ENCODE peak calls at places on chromosomes 11 and 22, in seven cellular contexts. V is heart right ventricle, Z is hepatocyte, K is H1, A is thoracic aorta, F is neural progenitor cell, G is mucosa of descending colon. U is an unnamed sample.

GRCh38 chr11:33869511-33870422 is 22.1 kb downstream of the LMO2 start:
- DNase-seq in Z (peak; percentile 52), G (peak; percentile 35), V (peak; percentile 63), A (no peak), K (peak; percentile 73), F (peak; percentile 84), U (peak; percentile 72)

GRCh38 chr11:15157181-15157580 is 42.5 kb downstream of the INSC start:
- DNase-seq in K (no peak), Z (no peak), G (no peak), V (no peak), A (no peak), F (no peak), U (no peak)

GRCh38 chr22:38172489-38173155 is 9.0 kb downstream of the PLA2G6 start:
- DNase-seq in F (no peak), Z (no peak), V (peak; percentile 73), G (peak; percentile 68), A (no peak), K (no peak), U (peak; percentile 79)

GRCh38 chr22:46075764-46076531 is 74.4 kb upstream of the PPARA start:
- DNase-seq in Z (no peak), A (no peak), V (peak; percentile 21), G (no peak), K (no peak), F (no peak), U (peak; percentile 46)

GRCh38 chr22:23817146-23817545 is 21.7 kb downstream of the DERL3 start:
- DNase-seq in G (no peak), F (no peak), A (no peak), V (no peak), Z (no peak), K (no peak), U (no peak)

GRCh38 chr11:26187639-26188038 is 144.3 kb upstream of the ANO3 start:
- DNase-seq in G (no peak), V (no peak), A (no peak), K (no peak), F (no peak), Z (peak; percentile 35), U (no peak)

GRCh38 chr11:34239465-34240149 is 118.2 kb downstream of the ABTB2 start:
- DNase-seq in F (no peak), G (no peak), A (no peak), Z (no peak), K (no peak), V (no peak), U (no peak)

GRCh38 chr11:69700278-69701140 is 3.3 kb downstream of the FGF19 start:
- DNase-seq in V (peak; percentile 82), K (peak; percentile 76), Z (peak; percentile 83), F (peak; percentile 81), G (peak; percentile 54), A (no peak), U (peak; percentile 90)

GRCh38 chr11:128152796-128153696 is 434.3 kb downstream of the ETS1 start:
- DNase-seq in A (no peak), F (no peak), K (no peak), V (no peak), Z (no peak), G (no peak), U (no peak)

GRCh38 chr11:5624489-5625278 is at the start of gene TRIM34:
- DNase-seq in V (no peak), G (peak; percentile 89), K (peak; percentile 53), F (peak; percentile 34), A (no peak), Z (peak; percentile 76), U (peak; percentile 76)

DNA sequence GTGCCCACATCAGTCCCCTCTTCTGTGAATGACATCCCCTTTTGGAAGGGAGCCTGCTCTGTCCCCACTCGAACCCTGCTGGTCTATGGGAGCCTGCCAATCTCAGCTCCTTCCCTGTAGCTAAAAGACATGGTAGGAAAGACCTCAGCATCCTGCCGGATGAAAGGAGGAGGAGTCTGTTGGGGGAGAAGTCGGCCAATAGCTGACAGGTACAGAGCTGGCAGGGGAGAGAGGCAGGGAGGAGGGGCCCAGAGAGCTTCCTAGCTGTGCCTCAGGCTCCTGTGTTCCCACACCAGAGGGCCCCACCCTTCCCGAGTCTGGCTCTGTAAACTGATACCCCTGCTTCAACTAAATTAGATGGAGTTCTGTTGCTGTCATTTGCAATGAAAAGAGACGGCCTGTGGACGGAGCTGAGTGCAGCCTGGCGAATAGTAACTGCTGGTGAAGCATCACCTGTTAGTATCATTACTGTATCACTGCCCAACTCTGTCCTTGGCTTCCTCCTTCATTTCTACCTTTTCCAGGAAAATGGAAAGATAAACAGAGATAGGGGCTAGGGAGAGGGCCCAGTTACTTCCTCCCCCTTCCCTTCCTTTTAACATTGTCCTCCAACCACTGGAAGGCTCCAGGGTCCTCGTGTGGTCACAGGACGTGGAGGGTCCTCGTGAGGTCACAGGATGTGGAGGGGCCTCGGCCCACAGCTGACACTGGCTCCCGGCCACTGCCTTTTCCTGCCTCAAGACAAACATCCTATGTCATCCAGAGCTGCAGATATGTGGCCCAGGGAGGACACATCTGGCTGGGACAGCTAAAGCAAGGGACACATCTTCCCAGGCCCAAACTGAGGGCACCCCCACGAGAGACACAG is 15.1 kb downstream of the FXYD6 start:
- DNase-seq in V (peak; percentile 66), Z (peak; percentile 53), G (no peak), A (no peak), K (peak; percentile 72), F (peak; percentile 94), U (peak; percentile 52)
- H3K4me1 ChIP-seq in V (peaks cover 51% of the 10 kb centered on the region), Z (peaks cover 7% of the 10 kb centered on the region), G (no peaks in the 10 kb centered on the region), A (no peaks in the 10 kb centered on the region), K (peaks cover 12% of the 10 kb centered on the region), F (peaks cover 18% of the 10 kb centered on the region), U (no peaks in the 10 kb centered on the region)

DNA sequence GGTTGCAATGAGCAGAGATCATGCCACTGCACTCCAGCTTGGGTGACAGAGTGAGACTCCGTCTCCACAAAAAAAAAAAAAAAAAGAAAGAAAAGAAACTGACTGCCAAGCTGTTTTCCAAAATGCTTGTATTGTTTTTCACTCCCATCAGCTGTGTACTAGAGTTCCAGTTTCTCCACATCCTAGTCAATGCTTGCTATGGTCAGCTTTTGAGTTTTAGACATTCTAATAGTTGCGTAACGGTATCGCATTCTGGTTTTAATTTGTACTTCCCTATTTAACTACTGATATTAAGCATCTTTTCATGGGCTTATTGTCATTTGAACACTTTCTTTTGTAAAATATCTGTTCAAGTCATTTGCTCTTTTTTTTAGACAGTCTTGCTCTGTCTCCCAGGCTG is 55.7 kb downstream of the TSPAN18 start:
- DNase-seq in K (no peak), G (no peak), V (no peak), Z (no peak), A (no peak), F (no peak), U (no peak)
- H3K4me1 ChIP-seq in K (peaks cover 16% of the 10 kb centered on the region), G (no peaks in the 10 kb centered on the region), V (peaks cover 60% of the 10 kb centered on the region), Z (peaks cover 28% of the 10 kb centered on the region), A (peaks cover 3% of the 10 kb centered on the region), F (peaks cover 43% of the 10 kb centered on the region), U (no peaks in the 10 kb centered on the region)

DNA sequence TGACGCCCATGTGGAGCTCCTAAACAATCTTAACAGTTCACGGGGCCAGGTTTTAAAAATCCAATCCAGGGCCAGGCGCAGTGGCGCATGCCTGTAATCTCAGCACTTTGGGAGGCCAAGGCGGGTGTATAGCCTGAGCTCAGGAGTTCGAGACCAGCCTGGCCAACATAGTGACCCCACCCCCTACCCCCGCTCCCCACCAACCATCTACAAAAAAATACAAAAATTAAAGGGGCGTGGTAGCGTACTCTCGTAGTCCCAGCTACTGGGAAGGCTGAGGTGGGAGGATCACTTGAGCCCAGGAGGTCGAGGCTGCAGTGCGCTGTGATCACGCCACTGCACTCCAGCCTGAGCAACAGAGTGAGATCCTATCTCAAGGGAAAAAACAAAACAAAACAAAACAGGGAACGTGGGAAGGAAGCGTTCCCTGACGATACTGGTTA is 689 bp upstream of the SART1 start:
- DNase-seq in A (no peak), Z (no peak), G (peak; percentile 13), F (no peak), V (no peak), K (no peak), U (no peak)
- H3K4me1 ChIP-seq in A (peaks cover 22% of the 10 kb centered on the region), Z (peaks cover 11% of the 10 kb centered on the region), G (peaks cover 20% of the 10 kb centered on the region), F (peaks cover 9% of the 10 kb centered on the region), V (peaks cover 26% of the 10 kb centered on the region), K (peaks cover 6% of the 10 kb centered on the region), U (peaks cover 20% of the 10 kb centered on the region)

DNA sequence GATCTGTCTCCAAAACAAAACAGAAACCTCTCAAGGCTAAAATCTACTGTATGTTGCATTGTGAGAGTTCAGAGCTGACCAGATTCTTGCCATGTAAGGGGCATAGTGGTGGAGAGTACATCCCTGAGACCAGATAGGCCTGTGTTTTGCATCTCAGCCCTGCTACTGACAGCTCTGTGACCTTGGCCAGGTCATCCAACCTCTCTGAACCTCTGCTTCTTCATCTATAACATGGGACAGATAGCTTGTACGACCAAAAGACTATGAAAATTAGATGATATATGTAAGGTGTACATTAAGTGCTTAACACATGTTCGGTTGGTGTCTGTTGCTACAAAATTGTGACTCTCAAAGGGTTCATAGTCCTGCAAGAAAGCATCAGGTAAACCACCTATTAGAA is 22.9 kb downstream of the ZNRF3 start:
- DNase-seq in Z (no peak), F (no peak), A (no peak), G (no peak), K (no peak), V (no peak), U (no peak)
- H3K4me1 ChIP-seq in Z (peaks cover 48% of the 10 kb centered on the region), F (peaks cover 38% of the 10 kb centered on the region), A (peaks cover 39% of the 10 kb centered on the region), G (peaks cover 26% of the 10 kb centered on the region), K (peaks cover 7% of the 10 kb centered on the region), V (peaks cover 13% of the 10 kb centered on the region), U (peaks cover 33% of the 10 kb centered on the region)

U was measured in right lobe of liver.